ENCODE peak calls at places on chromosome 22, in four cellular contexts. S is stomach; Y is CD4-positive, alpha-beta T cell; E is colonic mucosa. W is an unnamed sample.

GRCh38 chr22:40542821-40543540 is 93.5 kb downstream of the MRTFA start:
- DNase-seq in S (no peak), Y (no peak), E (no peak), W (no peak)

GRCh38 chr22:36585841-36586240 is 56.9 kb upstream of the EIF3D start:
- DNase-seq in Y (no peak), E (no peak), S (no peak), W (no peak)

GRCh38 chr22:44743247-44743646 is 9.1 kb upstream of the ARHGAP8 start:
- DNase-seq in E (peak), S (no peak), Y (no peak), W (no peak)

GRCh38 chr22:24282401-24282800 is 11.8 kb downstream of the SPECC1L start:
- DNase-seq in S (no peak), Y (no peak), E (no peak), W (no peak)

GRCh38 chr22:24592846-24593809 is at the start of gene LRRC75B:
- DNase-seq in E (peak), S (peak), Y (no peak), W (peak)

GRCh38 chr22:36052505-36052941 is 23.9 kb upstream of the RBFOX2 start:
- DNase-seq in E (no peak), S (peak), Y (no peak), W (peak)

GRCh38 chr22:46110215-46110614 is 40.1 kb upstream of the PPARA start:
- DNase-seq in E (no peak), S (no peak), Y (no peak), W (peak)

GRCh38 chr22:30857103-30857502 is 111.5 kb downstream of the MORC2 start:
- DNase-seq in Y (no peak), S (peak), E (peak), W (no peak)

GRCh38 chr22:38220653-38221386 is 19.0 kb downstream of the MAFF start:
- DNase-seq in E (no peak), S (no peak), Y (no peak), W (no peak)

GRCh38 chr22:37095113-37095512 is 14.4 kb downstream of the TMPRSS6 start:
- DNase-seq in E (no peak), Y (no peak), S (no peak), W (no peak)

GRCh38 chr22:32684822-32685187 is 116.7 kb upstream of the TIMP3 start:
- DNase-seq in E (no peak), S (no peak), Y (no peak), W (no peak)

GRCh38 chr22:32327066-32327465 is 30.6 kb upstream of the RFPL3 start:
- DNase-seq in E (no peak), S (peak), Y (no peak), W (no peak)

GRCh38 chr22:50730941-50731661 is 6.9 kb upstream of the ACR start:
- DNase-seq in Y (no peak), E (no peak), S (no peak), W (peak)

GRCh38 chr22:46674367-46674781 is 54.2 kb downstream of the GRAMD4 start:
- DNase-seq in Y (peak), S (peak), E (no peak), W (no peak)

GRCh38 chr22:37740455-37741311 is 43.8 kb downstream of the TRIOBP start:
- DNase-seq in S (no peak), Y (no peak), E (peak), W (peak)

GRCh38 chr22:29385748-29386147 is 2.6 kb downstream of the AP1B1 start:
- DNase-seq in S (peak), Y (no peak), E (no peak), W (no peak)

GRCh38 chr22:41822289-41823057 is 10.4 kb upstream of the SREBF2 start:
- DNase-seq in E (no peak), S (no peak), Y (no peak), W (no peak)

GRCh38 chr22:42857845-42858481 is 890 bp upstream of the ARFGAP3 start:
- DNase-seq in Y (no peak), S (no peak), E (peak), W (peak)

GRCh38 chr22:31106651-31107205 is 640 bp downstream of the SELENOM start:
- DNase-seq in Y (no peak), S (no peak), E (peak), W (peak)

GRCh38 chr22:29346659-29347058 is 31.2 kb upstream of the RASL10A start:
- DNase-seq in S (peak), E (no peak), Y (no peak), W (no peak)

GRCh38 chr22:42797021-42797420 is 60.1 kb downstream of the ARFGAP3 start:
- DNase-seq in E (no peak), S (no peak), Y (no peak), W (no peak)

GRCh38 chr22:35600466-35600865 is 16.7 kb downstream of the MB start:
- DNase-seq in Y (no peak), E (no peak), S (no peak), W (no peak)

GRCh38 chr22:40128989-40129388 is 48.7 kb upstream of the TNRC6B start:
- DNase-seq in S (no peak), E (no peak), Y (no peak), W (no peak)

GRCh38 chr22:37560682-37561208 is 465 bp downstream of the CDC42EP1 start:
- DNase-seq in E (no peak), Y (no peak), S (no peak), W (peak)

GRCh38 chr22:23904855-23905254 is 10.7 kb downstream of the MIF start:
- DNase-seq in S (no peak), E (no peak), Y (no peak), W (no peak)

GRCh38 chr22:47029244-47030001 is 267.0 kb downstream of the TBC1D22A start:
- DNase-seq in S (no peak), Y (no peak), E (no peak), W (no peak)

GRCh38 chr22:48711669-48712068 is 1116.0 kb downstream of the BRD1 start:
- DNase-seq in Y (no peak), S (no peak), E (no peak), W (no peak)

GRCh38 chr22:48711031-48711431 is 1116.6 kb downstream of the BRD1 start:
- DNase-seq in E (no peak), S (no peak), Y (no peak), W (no peak)

GRCh38 chr22:48709453-48709852 is 1118.2 kb downstream of the BRD1 start:
- DNase-seq in S (no peak), Y (no peak), E (no peak), W (no peak)

GRCh38 chr22:48709976-48710375 is 1117.7 kb downstream of the BRD1 start:
- DNase-seq in Y (no peak), E (no peak), S (no peak), W (no peak)

DNA sequence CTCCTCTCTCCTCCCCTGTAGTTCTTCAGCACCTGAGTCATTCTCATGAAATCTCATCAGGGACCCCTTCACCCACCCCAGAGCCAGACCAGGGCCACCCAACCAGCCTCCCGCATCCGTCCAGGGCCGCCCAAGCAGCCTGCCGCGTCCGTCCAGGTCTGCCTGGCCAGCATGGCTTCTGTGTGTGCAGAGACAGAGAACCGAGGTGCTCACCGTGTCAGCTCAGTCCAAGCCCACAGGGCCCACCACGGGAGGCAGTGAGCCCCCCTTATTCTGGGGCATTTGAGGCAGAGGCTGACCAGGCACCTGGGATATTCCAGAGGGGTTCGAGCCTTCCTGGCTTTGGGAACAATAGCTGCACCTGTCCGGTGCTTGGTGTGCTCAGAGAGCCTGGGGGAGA is 1117.3 kb downstream of the BRD1 start:
- DNase-seq in S (no peak), Y (no peak), E (no peak), W (no peak)
- TF ChIP-seq CTCF in S (no peak), Y (no peak), E (no peak), W (no peak)

GRCh38 chr22:22879675-22880029 is 8.0 kb upstream of the IGLL5 start:
- DNase-seq in Y (no peak), S (no peak), E (no peak), W (no peak)
- TF ChIP-seq CTCF in Y (no peak), S (no peak), E (no peak), W (no peak)

DNA sequence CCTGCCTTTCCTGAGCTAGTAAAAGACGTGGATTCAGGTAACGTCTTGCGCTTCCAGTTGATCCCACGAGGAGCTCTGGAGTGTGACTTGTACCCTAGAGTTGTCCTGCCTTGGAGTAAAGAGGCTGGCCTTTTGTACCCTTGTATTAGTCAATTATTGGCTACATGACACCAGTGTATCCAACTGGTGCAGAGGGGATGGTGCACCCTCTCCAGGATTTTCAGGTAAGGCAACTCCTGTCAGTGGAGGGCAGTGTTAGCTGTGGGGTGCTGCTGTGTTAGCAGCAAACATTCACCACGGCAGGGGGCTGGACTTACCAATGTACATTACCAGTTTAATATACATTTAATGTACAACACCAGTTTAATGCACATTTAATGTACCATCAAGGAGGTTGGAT is 233.5 kb downstream of the MIAT start:
- DNase-seq in S (no peak), E (no peak), Y (no peak), W (no peak)
- TF ChIP-seq CTCF in S (no peak), E (no peak), Y (no peak), W (no peak)

DNA sequence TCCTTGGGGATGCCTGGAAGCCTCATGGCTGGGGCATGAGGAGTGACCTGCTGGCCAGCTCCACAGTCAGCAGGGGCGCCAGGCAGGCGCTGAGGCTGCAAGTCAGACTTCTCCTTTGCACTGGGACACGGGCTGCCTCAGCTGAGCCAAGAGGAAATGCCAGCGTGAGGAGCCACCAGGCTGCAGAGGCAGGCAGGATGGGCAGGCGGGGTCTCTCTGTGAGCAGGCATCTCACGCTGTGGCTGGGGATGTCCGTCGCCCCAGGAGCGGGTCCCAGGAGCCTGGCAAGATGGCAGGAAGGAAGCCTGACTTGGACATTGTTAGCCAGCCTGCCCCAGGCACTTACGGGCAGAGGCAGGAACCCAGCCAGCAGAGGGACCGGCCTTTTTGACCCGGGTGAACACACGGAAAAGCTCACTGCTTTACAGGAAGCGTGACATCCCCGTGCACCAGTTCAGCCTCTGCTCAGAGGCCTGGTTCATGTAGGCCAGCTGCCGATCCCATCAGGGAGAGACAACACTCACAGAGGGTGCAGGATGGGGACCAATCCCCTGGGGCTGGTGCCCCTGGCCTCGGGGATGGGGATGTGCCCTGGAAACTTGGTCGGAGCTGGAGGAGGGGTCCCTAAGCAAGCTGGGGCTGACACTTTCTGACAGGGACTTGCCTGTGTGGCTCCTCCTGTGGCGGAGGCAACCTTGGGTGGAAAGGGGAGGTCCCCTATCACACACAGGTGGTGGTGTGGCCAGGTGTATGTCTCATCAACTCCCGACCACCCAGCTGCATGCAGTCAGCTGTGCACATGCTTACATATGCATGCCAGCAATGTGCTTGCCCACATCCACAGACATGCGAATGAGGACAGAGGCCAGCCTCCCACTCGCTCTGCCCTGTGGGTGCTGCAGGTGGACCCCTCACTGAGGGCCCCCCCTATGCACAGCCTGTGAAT is 10.0 kb downstream of the GNB1L start:
- DNase-seq in S (peak), E (peak), Y (no peak), W (no peak)
- TF ChIP-seq CTCF in S (no peak), E (no peak), Y (no peak), W (no peak)

W was measured in pancreas.